ENCODE peak calls at places on chromosomes 6 and 20, in five cellular contexts. M, Z, B, R and A are unnamed samples.

GRCh38 chr6:132719736-132720448 is 6.0 kb upstream of the VNN1 start:
- DNase-seq in M (no peak), Z (no peak), B (no peak), R (no peak), A (no peak)

GRCh38 chr6:82143041-82143481 is 104.5 kb downstream of the IBTK start:
- DNase-seq in M (no peak), Z (no peak), B (no peak), R (peak; percentile 16), A (no peak)

GRCh38 chr20:47217482-47218446 is 138.7 kb downstream of the ZMYND8 start:
- DNase-seq in M (no peak), Z (no peak), B (no peak), R (no peak), A (no peak)

GRCh38 chr20:63567382-63568169 is 6.5 kb downstream of the HELZ2 start:
- DNase-seq in M (no peak), Z (peak; percentile 18), B (no peak), R (no peak), A (no peak)

GRCh38 chr6:83258517-83258916 is 65.4 kb downstream of the RWDD2A start:
- DNase-seq in M (no peak), Z (no peak), B (no peak), R (no peak), A (no peak)

GRCh38 chr6:138036955-138037592 is 70.1 kb downstream of the PERP start:
- DNase-seq in M (no peak), Z (no peak), B (no peak), R (no peak), A (no peak)

GRCh38 chr6:42993445-42993844 is 9.1 kb downstream of the PPP2R5D start:
- DNase-seq in M (no peak), Z (no peak), B (no peak), R (no peak), A (no peak)

GRCh38 chr6:40197371-40197770 is 263.1 kb upstream of the MOCS1 start:
- DNase-seq in M (no peak), Z (no peak), B (no peak), R (no peak), A (no peak)

GRCh38 chr6:29520232-29520631 is 32.5 kb upstream of the MAS1L start:
- DNase-seq in M (no peak), Z (no peak), B (peak; percentile 12), R (no peak), A (no peak)

GRCh38 chr6:40512340-40512739 is 74.8 kb downstream of the LRFN2 start:
- DNase-seq in M (peak; percentile 64), Z (no peak), B (no peak), R (no peak), A (no peak)

GRCh38 chr20:62740286-62741141 is 31.9 kb downstream of the NTSR1 start:
- DNase-seq in M (no peak), Z (no peak), B (no peak), R (peak; percentile 80), A (peak; percentile 68)

GRCh38 chr20:22333885-22334545 is 250.4 kb downstream of the FOXA2 start:
- DNase-seq in M (peak; percentile 63), Z (peak; percentile 25), B (peak; percentile 69), R (peak; percentile 72), A (peak; percentile 6)

GRCh38 chr20:57155415-57155814 is 111.0 kb downstream of the BMP7 start:
- DNase-seq in M (no peak), Z (no peak), B (no peak), R (no peak), A (no peak)

GRCh38 chr20:54084727-54085368 is 14.5 kb upstream of the BCAS1 start:
- DNase-seq in M (no peak), Z (no peak), B (no peak), R (no peak), A (no peak)

GRCh38 chr20:33569290-33570094 is 79.6 kb downstream of the CBFA2T2 start:
- DNase-seq in M (no peak), Z (no peak), B (no peak), R (no peak), A (no peak)

GRCh38 chr6:3333263-3333662 is 74.5 kb downstream of the PSMG4 start:
- DNase-seq in M (no peak), Z (no peak), B (no peak), R (no peak), A (no peak)

GRCh38 chr6:162711376-162711775 is 16.2 kb downstream of the PRKN start:
- DNase-seq in M (no peak), Z (no peak), B (no peak), R (no peak), A (no peak)

GRCh38 chr6:106684011-106684410 is 54.6 kb downstream of the QRSL1 start:
- DNase-seq in M (no peak), Z (no peak), B (no peak), R (no peak), A (no peak)

GRCh38 chr6:36033935-36034334 is 6.3 kb downstream of the MAPK14 start:
- DNase-seq in M (no peak), Z (no peak), B (no peak), R (peak; percentile 18), A (no peak)

GRCh38 chr6:37985355-37985754 is 165.8 kb downstream of the ZFAND3 start:
- DNase-seq in M (no peak), Z (no peak), B (no peak), R (no peak), A (no peak)

GRCh38 chr6:105331927-105332326 is 71.0 kb downstream of the PREP start:
- DNase-seq in M (no peak), Z (no peak), B (no peak), R (no peak), A (no peak)

GRCh38 chr6:130771741-130772140 is 55.5 kb upstream of the SMLR1 start:
- DNase-seq in M (no peak), Z (no peak), B (no peak), R (no peak), A (no peak)

GRCh38 chr20:40980106-40980827 is 48.4 kb upstream of the TOP1 start:
- DNase-seq in M (no peak), Z (no peak), B (no peak), R (peak; percentile 41), A (no peak)